ENCODE peak calls at places on chromosomes 6 and 20, in five cellular contexts. P, W, G, N and X are unnamed samples.
A peak's percentile ranks its signal among the peaks of the same experiment; 100 is the strongest.

GRCh38 chr20:62010551-62011402 is 54.9 kb downstream of the TAF4 start:
- DNase-seq in P (peak; percentile 10), N (peak; percentile 64), G (peak; percentile 7), W (peak; percentile 93), X (peak; percentile 70)

GRCh38 chr6:90297124-90297865 is 652 bp upstream of the BACH2 start:
- DNase-seq in P (no peak), G (no peak), W (peak; percentile 20), N (no peak), X (no peak)

GRCh38 chr6:158849899-158850806 is 31.0 kb upstream of the EZR start:
- DNase-seq in N (peak; percentile 84), P (peak; percentile 97), W (no peak), G (no peak), X (no peak)

GRCh38 chr6:75409928-75410327 is 83.7 kb downstream of the FILIP1 start:
- DNase-seq in G (no peak), P (no peak), W (no peak), N (no peak), X (no peak)

GRCh38 chr20:52484438-52484837 is 292.9 kb upstream of the ZFP64 start:
- DNase-seq in G (no peak), N (no peak), W (no peak), P (no peak), X (no peak)

GRCh38 chr6:122853259-122853995 is 64.4 kb downstream of the SMPDL3A start:
- DNase-seq in N (no peak), P (no peak), G (peak; percentile 40), W (no peak), X (no peak)

GRCh38 chr20:535958-536357 is 7.6 kb downstream of the CSNK2A1 start:
- DNase-seq in P (no peak), W (no peak), G (no peak), N (no peak), X (peak; percentile 27)

GRCh38 chr6:45667265-45667664 is 289.5 kb upstream of the SUPT3H start:
- DNase-seq in W (no peak), N (no peak), G (no peak), P (no peak), X (no peak)

GRCh38 chr20:61932711-61933480 is 132.8 kb downstream of the TAF4 start:
- DNase-seq in N (no peak), P (no peak), W (no peak), G (no peak), X (no peak)

GRCh38 chr6:81148726-81149125 is 603.8 kb downstream of the TENT5A start:
- DNase-seq in N (no peak), W (no peak), G (no peak), P (no peak), X (no peak)

GRCh38 chr20:64065973-64066341 is 3.0 kb downstream of the TCEA2 start:
- DNase-seq in W (no peak), P (peak; percentile 62), N (no peak), G (peak; percentile 79), X (no peak)

GRCh38 chr6:100255701-100256100 is 209.0 kb downstream of the SIM1 start:
- DNase-seq in P (no peak), W (no peak), N (no peak), G (no peak), X (no peak)

GRCh38 chr6:47376930-47377329 is 67.2 kb upstream of the TNFRSF21 start:
- DNase-seq in P (no peak), N (no peak), W (no peak), G (no peak), X (no peak)

GRCh38 chr6:100228437-100229424 is 234.7 kb upstream of the MCHR2 start:
- DNase-seq in N (peak; percentile 54), G (peak; percentile 37), W (peak; percentile 67), P (peak; percentile 69), X (peak; percentile 82)

GRCh38 chr20:33578510-33578909 is 83.6 kb upstream of the C20orf144 start:
- DNase-seq in G (no peak), N (no peak), P (no peak), W (peak; percentile 66), X (no peak)

GRCh38 chr6:6007311-6008113 is 787 bp upstream of the NRN1 start:
- DNase-seq in W (peak; percentile 68), G (no peak), P (no peak), N (no peak), X (no peak)

GRCh38 chr6:37862415-37862814 is 42.9 kb downstream of the ZFAND3 start:
- DNase-seq in G (no peak), P (no peak), W (no peak), N (no peak), X (no peak)

GRCh38 chr6:159466934-159467333 is 226.1 kb downstream of the SOD2 start:
- DNase-seq in W (no peak), N (no peak), P (no peak), G (no peak), X (no peak)

GRCh38 chr6:133034509-133035206 is 206.5 kb upstream of the EYA4 start:
- DNase-seq in G (no peak), P (no peak), N (peak; percentile 99), W (no peak), X (no peak)

GRCh38 chr6:133041020-133041419 is 200.1 kb upstream of the EYA4 start:
- DNase-seq in N (no peak), G (no peak), P (no peak), W (peak; percentile 5), X (no peak)

GRCh38 chr6:133042550-133043120 is 198.5 kb upstream of the EYA4 start:
- DNase-seq in W (no peak), N (no peak), G (no peak), P (no peak), X (no peak)

GRCh38 chr6:133040025-133040838 is 200.9 kb upstream of the EYA4 start:
- DNase-seq in P (peak; percentile 16), N (peak; percentile 54), W (peak; percentile 21), G (no peak), X (peak; percentile 47)
- TF ChIP-seq JUND in P (no peak), N (no peak), W (no peak), G (no peak), X (no peak)

GRCh38 chr20:56358600-56359211 is at the start of gene FAM210B:
- DNase-seq in G (no peak), W (peak; percentile 99), P (peak; percentile 73), N (peak; percentile 90), X (peak; percentile 95)

GRCh38 chr20:56360899-56361199 is 2.1 kb downstream of the FAM210B start:
- DNase-seq in P (no peak), G (no peak), W (no peak), N (no peak), X (no peak)

GRCh38 chr20:56360133-56360898 is 1.5 kb downstream of the FAM210B start:
- DNase-seq in N (peak; percentile 78), G (no peak), P (no peak), W (peak; percentile 52), X (peak; percentile 72)

GRCh38 chr20:56359212-56360132 is 698 bp downstream of the FAM210B start:
- DNase-seq in P (no peak), G (no peak), W (peak; percentile 65), N (peak; percentile 79), X (peak; percentile 65)

GRCh38 chr20:56358070-56358469 is 704 bp upstream of the FAM210B start:
- DNase-seq in G (no peak), W (no peak), P (no peak), N (no peak), X (peak; percentile 24)
- TF ChIP-seq JUND in G (no peak), W (no peak), P (no peak), N (no peak), X (no peak)

DNA sequence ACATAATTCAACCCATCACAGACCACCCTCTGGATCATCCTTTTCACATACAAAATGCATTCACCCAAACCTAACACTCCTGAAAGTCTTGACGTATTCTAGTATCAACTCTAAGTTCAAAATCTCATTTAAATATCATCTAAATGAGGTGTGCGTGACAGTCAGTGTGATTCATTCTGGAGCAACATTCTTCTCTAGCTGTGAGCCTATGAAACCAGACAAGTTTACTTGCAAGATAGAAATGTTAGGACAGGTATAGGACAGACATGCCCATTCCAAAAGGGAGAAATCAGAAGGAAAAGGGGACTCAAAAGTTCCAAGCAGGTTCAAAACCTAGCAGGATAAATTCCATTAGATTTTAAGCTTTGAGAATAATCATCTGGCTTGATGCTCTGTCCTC is 329.7 kb downstream of the CD83 start:
- DNase-seq in P (no peak), G (no peak), N (no peak), W (no peak), X (no peak)
- TF ChIP-seq JUND in P (no peak), G (no peak), N (no peak), W (no peak), X (no peak)

DNA sequence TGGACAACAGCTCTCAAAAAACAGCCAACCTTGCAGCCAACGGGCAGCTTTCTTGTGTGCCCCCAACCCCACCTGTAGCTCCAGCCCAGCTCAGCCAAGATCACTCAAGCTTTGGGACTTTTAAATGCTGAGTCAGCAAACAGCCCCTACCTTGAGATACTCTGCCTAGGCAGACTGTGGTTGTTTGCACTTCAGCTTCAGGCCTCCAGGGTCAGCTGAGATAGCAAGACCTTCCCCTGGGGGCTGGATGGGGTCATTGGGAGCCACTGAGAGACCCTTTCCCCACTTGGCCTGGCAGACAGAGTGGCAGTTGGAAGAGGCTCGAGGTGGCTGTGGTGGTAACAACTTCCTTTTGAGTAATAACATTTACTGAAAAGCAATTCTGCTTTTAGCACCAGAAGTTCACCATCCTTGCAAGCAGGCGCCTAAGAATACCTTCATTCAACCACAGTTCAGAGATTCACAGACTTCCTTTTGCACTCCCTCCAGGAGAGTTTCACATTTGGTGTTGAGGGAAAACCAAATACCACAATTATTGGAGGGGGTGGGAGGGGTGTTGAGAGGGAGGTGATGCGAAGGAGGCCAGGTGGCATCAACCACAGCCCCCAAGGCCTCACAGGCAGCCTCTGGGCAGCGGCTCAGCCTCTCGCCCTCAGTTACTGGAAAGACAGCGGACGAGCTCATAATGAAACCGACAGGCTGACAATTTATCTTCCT is 148.0 kb downstream of the CEBPB start:
- DNase-seq in W (no peak), P (no peak), G (peak; percentile 92), N (peak; percentile 49), X (no peak)
- TF ChIP-seq JUND in W (no peak), P (no peak), G (peak; percentile 71), N (no peak), X (no peak)

GRCh38 chr6:148192310-148192709 is 150.3 kb upstream of the SASH1 start:
- DNase-seq in N (no peak), W (no peak), P (no peak), G (no peak), X (no peak)
- TF ChIP-seq JUND in N (no peak), W (no peak), P (no peak), G (no peak), X (no peak)

DNA sequence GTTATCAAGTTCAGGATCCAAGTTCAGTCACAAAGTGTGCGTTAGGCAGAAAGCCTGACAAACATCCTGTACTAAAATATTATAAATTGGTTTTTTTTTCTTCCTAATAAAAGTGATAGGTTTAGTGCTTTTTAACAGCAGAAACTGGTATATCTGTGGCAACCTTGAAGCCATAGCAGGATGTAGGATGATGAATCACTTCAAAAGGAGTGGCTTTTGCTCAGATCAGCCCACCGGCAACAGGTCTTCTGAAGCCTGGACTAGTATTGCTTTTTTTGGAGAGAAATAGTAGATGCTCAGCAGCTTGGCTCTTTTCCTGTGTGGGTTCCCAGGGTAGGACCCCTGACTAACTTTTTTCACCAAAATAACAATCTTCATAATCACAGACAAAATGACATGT is 190.8 kb downstream of the EPM2A start:
- DNase-seq in G (no peak), W (no peak), N (no peak), P (no peak), X (no peak)
- TF ChIP-seq JUND in G (no peak), W (no peak), N (no peak), P (no peak), X (no peak)